ENCODE peak calls at places on chromosomes 5 and 9, in six cellular contexts. S is CD4-positive, alpha-beta memory T cell; F is sigmoid colon; V is left ventricle myocardium inferior; I is colonic mucosa; L is prostate gland. R is an unnamed sample. For H3K4me1, the result is how much of the 10 kb centered on the place peaks cover.

GRCh38 chr5:75538201-75538600 is 26.5 kb downstream of the POLK start:
- DNase-seq in L (no peak), I (no peak), S (no peak), V (no peak), F (no peak), R (no peak)

GRCh38 chr5:131749138-131749537 is 47.7 kb downstream of the FNIP1 start:
- DNase-seq in F (no peak), S (no peak), I (no peak), L (no peak), V (no peak), R (no peak)

GRCh38 chr9:131402738-131403492 is 9.0 kb downstream of the PRRC2B start:
- DNase-seq in S (no peak), L (peak), V (peak), I (peak), F (peak), R (peak)

GRCh38 chr5:178145965-178146820 is 7.5 kb downstream of the NHP2 start:
- DNase-seq in S (peak), L (peak), F (no peak), V (peak), I (peak), R (peak)

GRCh38 chr9:115964710-115965347 is 188.8 kb upstream of the PAPPA start:
- DNase-seq in F (no peak), L (no peak), I (no peak), S (no peak), V (no peak), R (no peak)

GRCh38 chr5:53419247-53419646 is 61.2 kb upstream of the FST start:
- DNase-seq in V (no peak), F (no peak), S (no peak), L (no peak), I (no peak), R (no peak)

GRCh38 chr5:57488308-57488955 is 5.8 kb upstream of the ACTBL2 start:
- DNase-seq in S (no peak), I (no peak), L (no peak), V (no peak), F (no peak), R (no peak)

GRCh38 chr9:122095010-122095767 is 2.1 kb upstream of the TTLL11 start:
- DNase-seq in I (peak), L (peak), S (peak), F (peak), V (no peak), R (peak)

GRCh38 chr5:130109152-130109551 is 204.9 kb downstream of the CHSY3 start:
- DNase-seq in V (no peak), S (peak), I (no peak), F (no peak), L (no peak), R (peak)

GRCh38 chr9:126984969-126985368 is 70.4 kb downstream of the RALGPS1 start:
- DNase-seq in L (no peak), F (no peak), S (no peak), V (no peak), I (peak), R (no peak)
- H3K4me1 ChIP-seq in L (under half), F (under half), S (half or more), V (under half), I (under half), R (under half)

DNA sequence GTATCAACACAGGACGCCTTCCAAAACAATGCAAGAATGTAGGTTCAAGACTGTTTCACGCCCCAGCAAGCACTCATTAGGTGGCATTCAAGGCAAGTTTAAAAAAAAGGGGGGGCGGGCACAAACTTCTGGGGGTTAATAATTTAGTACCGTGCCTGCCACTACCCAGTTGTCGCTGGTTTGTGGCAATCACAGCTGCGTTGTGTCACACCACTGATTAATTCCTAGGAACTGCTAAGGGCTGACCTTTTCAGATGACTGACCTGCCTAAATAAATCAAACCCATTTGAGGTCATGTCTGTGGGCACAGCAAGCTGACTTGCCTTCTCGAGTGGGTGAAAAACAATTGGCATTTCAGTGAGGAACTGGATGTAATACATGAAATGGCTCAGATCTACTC is 15.2 kb upstream of the MGAT1 start:
- DNase-seq in L (no peak), S (no peak), I (no peak), F (peak), V (no peak), R (no peak)
- H3K4me1 ChIP-seq in L (under half), S (under half), I (under half), F (under half), V (half or more), R (under half)

GRCh38 chr5:3428355-3428754 is 167.3 kb upstream of the IRX1 start:
- DNase-seq in I (no peak), V (no peak), L (no peak), S (no peak), F (no peak), R (no peak)

GRCh38 chr5:3429962-3430361 is 165.7 kb upstream of the IRX1 start:
- DNase-seq in I (no peak), F (no peak), S (no peak), L (no peak), V (no peak), R (no peak)

DNA sequence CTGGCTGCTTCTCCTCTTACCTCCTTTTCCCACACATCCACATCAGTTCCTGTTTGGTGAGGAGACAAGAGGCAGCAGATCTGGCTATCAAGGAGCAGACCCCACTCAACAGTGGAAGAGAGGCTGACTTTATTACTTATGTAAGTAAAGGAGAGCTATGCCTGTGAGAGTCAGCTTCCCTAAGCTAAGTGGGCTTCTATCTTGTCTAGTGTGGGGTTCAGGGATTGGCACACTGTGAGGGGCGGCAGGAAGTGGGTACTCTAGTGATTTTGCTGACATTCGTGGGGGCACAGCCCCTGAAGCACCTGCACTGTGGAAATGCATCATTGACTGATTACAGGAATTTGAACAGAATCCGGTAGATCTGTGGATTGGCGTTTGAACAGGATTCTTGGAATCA is 163.5 kb upstream of the IRX1 start:
- DNase-seq in V (no peak), L (no peak), S (no peak), F (no peak), I (no peak), R (no peak)
- H3K4me1 ChIP-seq in V (under half), L (under half), S (under half), F (under half), I (under half), R (under half)

GRCh38 chr9:134351777-134352176 is 25.5 kb downstream of the RXRA start:
- DNase-seq in I (no peak), S (no peak), F (no peak), V (no peak), L (no peak), R (no peak)
- H3K4me1 ChIP-seq in I (under half), S (under half), F (half or more), V (half or more), L (under half), R (half or more)

R was measured in hepatocyte.